ENCODE peak calls at places on chromosomes 13 and 19, in seven cellular contexts. M, D, P, Z, N, R and C are unnamed samples.

GRCh38 chr13:94433055-94433947 is 46.2 kb downstream of the DCT start:
- DNase-seq in M (no peak), D (no peak), P (no peak), Z (peak; percentile 85), N (no peak), R (no peak), C (no peak)

GRCh38 chr19:45098521-45099464 is 5.8 kb downstream of the PPP1R37 start:
- DNase-seq in M (no peak), D (peak; percentile 79), P (no peak), Z (peak; percentile 65), N (no peak), R (no peak), C (no peak)

GRCh38 chr19:36851898-36852297 is 1.2 kb downstream of the ZNF345 start:
- DNase-seq in M (no peak), D (no peak), P (no peak), Z (no peak), N (no peak), R (no peak), C (no peak)

GRCh38 chr13:24640752-24641151 is 39.5 kb upstream of the ATP12A start:
- DNase-seq in M (no peak), D (no peak), P (no peak), Z (no peak), N (no peak), R (no peak), C (no peak)

GRCh38 chr19:14517840-14518505 is at the start of gene DNAJB1:
- DNase-seq in M (peak; percentile 69), D (peak; percentile 83), P (peak; percentile 76), Z (peak; percentile 83), N (peak; percentile 99), R (peak; percentile 90), C (peak; percentile 76)

GRCh38 chr13:43140985-43141384 is 117.6 kb downstream of the DNAJC15 start:
- DNase-seq in M (no peak), D (no peak), P (no peak), Z (no peak), N (no peak), R (no peak), C (no peak)

GRCh38 chr19:5727453-5728050 is 7.1 kb downstream of the CATSPERD start:
- DNase-seq in M (no peak), D (no peak), P (no peak), Z (no peak), N (no peak), R (no peak), C (no peak)

GRCh38 chr13:106629068-106629712 is 61.3 kb upstream of the ARGLU1 start:
- DNase-seq in M (no peak), D (no peak), P (no peak), Z (no peak), N (no peak), R (no peak), C (no peak)

GRCh38 chr13:113420833-113421600 is 32.3 kb downstream of the ADPRHL1 start:
- DNase-seq in M (no peak), D (no peak), P (no peak), Z (no peak), N (no peak), R (no peak), C (no peak)

GRCh38 chr19:459724-460511 is 915 bp downstream of the SHC2 start:
- DNase-seq in M (peak; percentile 43), D (peak; percentile 69), P (peak; percentile 81), Z (peak; percentile 30), N (peak; percentile 97), R (no peak), C (no peak)

GRCh38 chr19:38047048-38047435 is 140.0 kb downstream of the SIPA1L3 start:
- DNase-seq in M (no peak), D (no peak), P (no peak), Z (no peak), N (no peak), R (no peak), C (no peak)

GRCh38 chr13:40682449-40683240 is 16.2 kb upstream of the FOXO1 start:
- DNase-seq in M (no peak), D (no peak), P (no peak), Z (peak; percentile 51), N (no peak), R (no peak), C (no peak)

GRCh38 chr19:49558591-49558990 is 21.8 kb downstream of the NOSIP start:
- DNase-seq in M (no peak), D (no peak), P (no peak), Z (no peak), N (peak; percentile 65), R (no peak), C (no peak)

GRCh38 chr19:29702958-29703320 is 12.1 kb downstream of the C19orf12 start:
- DNase-seq in M (no peak), D (no peak), P (no peak), Z (no peak), N (no peak), R (no peak), C (no peak)

GRCh38 chr19:40376286-40376862 is 13.6 kb downstream of the HIPK4 start:
- DNase-seq in M (no peak), D (no peak), P (no peak), Z (no peak), N (peak; percentile 62), R (no peak), C (no peak)

GRCh38 chr19:40377876-40378385 is 12.1 kb downstream of the HIPK4 start:
- DNase-seq in M (no peak), D (no peak), P (no peak), Z (no peak), N (peak; percentile 39), R (no peak), C (no peak)

GRCh38 chr19:40371802-40372122 is 18.2 kb downstream of the HIPK4 start:
- DNase-seq in M (no peak), D (no peak), P (no peak), Z (no peak), N (peak; percentile 88), R (no peak), C (no peak)

GRCh38 chr19:40370997-40371801 is 18.8 kb downstream of the HIPK4 start:
- DNase-seq in M (no peak), D (no peak), P (no peak), Z (no peak), N (peak; percentile 67), R (no peak), C (no peak)

GRCh38 chr19:40374084-40374483 is 15.9 kb downstream of the HIPK4 start:
- DNase-seq in M (no peak), D (no peak), P (no peak), Z (no peak), N (no peak), R (no peak), C (no peak)
- H3K36me3 ChIP-seq in M (peaks cover 100% of the 10 kb centered on the region), D (peaks cover 98% of the 10 kb centered on the region), P (peaks cover 22% of the 10 kb centered on the region), Z (peaks cover 61% of the 10 kb centered on the region), N (peaks cover 45% of the 10 kb centered on the region), R (no peaks in the 10 kb centered on the region), C (peaks cover 3% of the 10 kb centered on the region)

GRCh38 chr13:29508130-29508873 is 87.2 kb downstream of the SLC7A1 start:
- DNase-seq in M (peak; percentile 82), D (peak; percentile 90), P (peak; percentile 89), Z (peak; percentile 86), N (peak; percentile 98), R (peak; percentile 87), C (no peak)
- H3K27ac ChIP-seq in M (no peak overlapping the region), D (no peak overlapping the region), P (peak overlapping the region; percentile 12), Z (peak overlapping the region; percentile 83), N (peak overlapping the region; percentile 79), R (no peak overlapping the region), C (no peak overlapping the region)

GRCh38 chr19:46685189-46685588 is 24.2 kb upstream of the DACT3 start:
- DNase-seq in M (no peak), D (no peak), P (no peak), Z (no peak), N (no peak), R (no peak), C (no peak)
- H3K4me1 ChIP-seq in M (no peaks in the 10 kb centered on the region), D (no peaks in the 10 kb centered on the region), P (no peaks in the 10 kb centered on the region), Z (no peaks in the 10 kb centered on the region), N (no peaks in the 10 kb centered on the region), R (no peaks in the 10 kb centered on the region), C (no peaks in the 10 kb centered on the region)

DNA sequence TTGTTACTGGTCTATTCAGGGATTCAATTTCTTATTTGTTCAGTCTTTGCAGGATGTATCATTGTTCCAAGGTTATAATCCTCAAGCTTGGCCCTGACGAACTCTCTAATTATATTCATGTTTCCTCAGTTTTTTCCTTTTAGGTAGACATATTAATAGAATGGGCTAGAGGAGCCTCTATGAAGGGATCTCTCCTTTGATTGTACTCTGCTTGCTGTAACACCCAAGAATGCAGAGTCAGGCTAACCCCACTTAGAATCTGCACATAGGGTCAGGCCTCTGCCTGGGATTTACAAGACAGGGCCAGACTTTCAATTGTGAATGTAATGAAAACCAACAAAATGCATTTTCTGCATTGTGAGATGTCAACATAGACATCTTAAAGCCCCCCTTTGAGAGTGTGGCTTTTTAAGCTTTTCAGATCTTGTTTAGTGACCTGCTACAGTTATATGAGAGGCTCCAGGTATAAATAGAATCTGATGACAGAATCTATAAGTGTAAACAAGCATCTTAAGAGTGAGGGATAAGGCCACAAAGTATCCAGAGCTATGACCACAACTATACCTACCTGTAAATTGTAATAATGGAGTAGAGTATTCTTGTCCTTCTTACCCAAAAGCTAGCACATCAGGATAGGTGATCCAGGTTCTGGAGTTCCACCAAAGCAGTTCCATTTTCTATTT is 5.5 kb downstream of the ZNF493 start:
- DNase-seq in M (no peak), D (no peak), P (no peak), Z (no peak), N (no peak), R (no peak), C (no peak)
- H3K36me3 ChIP-seq in M (peaks cover 74% of the 10 kb centered on the region), D (peaks cover 67% of the 10 kb centered on the region), P (no peaks in the 10 kb centered on the region), Z (peaks cover 9% of the 10 kb centered on the region), N (peaks cover 11% of the 10 kb centered on the region), R (no peaks in the 10 kb centered on the region), C (no peaks in the 10 kb centered on the region)

GRCh38 chr13:77143325-77143907 is 116.5 kb upstream of the FBXL3 start:
- DNase-seq in M (no peak), D (no peak), P (no peak), Z (peak; percentile 51), N (no peak), R (no peak), C (no peak)
- H3K27ac ChIP-seq in M (no peak overlapping the region), D (no peak overlapping the region), P (no peak overlapping the region), Z (no peak overlapping the region), N (no peak overlapping the region), R (no peak overlapping the region), C (no peak overlapping the region)

GRCh38 chr13:27622881-27623280 is 1.2 kb downstream of the POLR1D start:
- DNase-seq in M (no peak), D (no peak), P (no peak), Z (no peak), N (no peak), R (no peak), C (no peak)
- H3K4me1 ChIP-seq in M (no peaks in the 10 kb centered on the region), D (peaks cover 44% of the 10 kb centered on the region), P (peaks cover 58% of the 10 kb centered on the region), Z (peaks cover 22% of the 10 kb centered on the region), N (peaks cover 19% of the 10 kb centered on the region), R (no peaks in the 10 kb centered on the region), C (peaks cover 16% of the 10 kb centered on the region)

GRCh38 chr13:110664074-110664473 is 41.8 kb downstream of the CARS2 start:
- DNase-seq in M (no peak), D (no peak), P (no peak), Z (no peak), N (no peak), R (no peak), C (no peak)

GRCh38 chr13:110662105-110662504 is 43.8 kb downstream of the CARS2 start:
- DNase-seq in M (no peak), D (no peak), P (no peak), Z (no peak), N (no peak), R (no peak), C (no peak)

GRCh38 chr13:110663044-110663443 is 42.9 kb downstream of the CARS2 start:
- DNase-seq in M (no peak), D (no peak), P (no peak), Z (no peak), N (no peak), R (no peak), C (no peak)

GRCh38 chr13:110664673-110665072 is 41.2 kb downstream of the CARS2 start:
- DNase-seq in M (no peak), D (no peak), P (no peak), Z (no peak), N (no peak), R (no peak), C (no peak)

GRCh38 chr13:110663491-110663890 is 42.4 kb downstream of the CARS2 start:
- DNase-seq in M (no peak), D (no peak), P (no peak), Z (no peak), N (no peak), R (no peak), C (no peak)
- H3K36me3 ChIP-seq in M (peaks cover 100% of the 10 kb centered on the region), D (peaks cover 96% of the 10 kb centered on the region), P (peaks cover 7% of the 10 kb centered on the region), Z (peaks cover 47% of the 10 kb centered on the region), N (peaks cover 72% of the 10 kb centered on the region), R (peaks cover 7% of the 10 kb centered on the region), C (peaks cover 78% of the 10 kb centered on the region)